ENCODE peak calls at places on chromosomes 1 and 21, in five cellular contexts. J, Z, H, B and X are unnamed samples.
A peak's percentile ranks its signal among the peaks of the same experiment; 100 is the strongest.

GRCh38 chr1:50418600-50419109 is 4.6 kb downstream of the DMRTA2 start:
- DNase-seq in J (no peak), Z (peak; percentile 75), H (peak; percentile 50), B (no peak), X (peak; percentile 37)

GRCh38 chr1:172390620-172391491 is 29.6 kb upstream of the C1orf105 start:
- DNase-seq in J (no peak), Z (peak; percentile 64), H (peak; percentile 37), B (no peak), X (peak; percentile 68)

GRCh38 chr21:44618909-44619308 is 7.0 kb downstream of the KRTAP10-8 start:
- DNase-seq in J (no peak), Z (no peak), H (no peak), B (no peak), X (no peak)

GRCh38 chr1:153803479-153804056 is 28.4 kb downstream of the SLC27A3 start:
- DNase-seq in J (no peak), Z (no peak), H (no peak), B (no peak), X (no peak)

GRCh38 chr1:15703562-15703961 is 19.4 kb downstream of the PLEKHM2 start:
- DNase-seq in J (peak; percentile 94), Z (peak; percentile 53), H (no peak), B (peak; percentile 91), X (peak; percentile 94)

GRCh38 chr1:230713915-230714764 is at the start of gene AGT:
- DNase-seq in J (peak; percentile 85), Z (no peak), H (no peak), B (peak; percentile 92), X (peak; percentile 86)

GRCh38 chr1:218524526-218524925 is 179.4 kb downstream of the TGFB2 start:
- DNase-seq in J (no peak), Z (no peak), H (no peak), B (peak; percentile 44), X (peak; percentile 50)

GRCh38 chr1:24535021-24535424 is 20.9 kb upstream of the NCMAP start:
- DNase-seq in J (no peak), Z (peak; percentile 52), H (no peak), B (no peak), X (no peak)

GRCh38 chr1:104163912-104164476 is 414.3 kb downstream of the AMY1C start:
- DNase-seq in J (no peak), Z (no peak), H (no peak), B (no peak), X (no peak)

GRCh38 chr1:228032041-228032440 is 25.2 kb downstream of the WNT3A start:
- DNase-seq in J (no peak), Z (no peak), H (peak; percentile 6), B (no peak), X (no peak)

GRCh38 chr1:28236656-28237331 is 870 bp downstream of the ATP5IF1 start:
- DNase-seq in J (no peak), Z (no peak), H (no peak), B (no peak), X (peak; percentile 22)

GRCh38 chr1:89546082-89546889 is 21.7 kb downstream of the LRRC8B start:
- DNase-seq in J (peak; percentile 72), Z (no peak), H (no peak), B (peak; percentile 39), X (peak; percentile 43)

GRCh38 chr1:44422161-44422560 is 17.1 kb downstream of the RNF220 start:
- DNase-seq in J (no peak), Z (peak; percentile 50), H (no peak), B (no peak), X (no peak)

GRCh38 chr21:34653522-34653921 is 15.3 kb upstream of the CLIC6 start:
- DNase-seq in J (no peak), Z (no peak), H (no peak), B (no peak), X (no peak)

GRCh38 chr1:39992888-39993287 is 37.9 kb downstream of the MFSD2A start:
- DNase-seq in J (no peak), Z (peak; percentile 19), H (no peak), B (no peak), X (no peak)

GRCh38 chr1:15543589-15544568 is 17.2 kb downstream of the DNAJC16 start:
- DNase-seq in J (peak; percentile 84), Z (peak; percentile 15), H (no peak), B (peak; percentile 67), X (peak; percentile 60)

GRCh38 chr21:45549670-45550463 is 7.6 kb upstream of the SLC19A1 start:
- DNase-seq in J (no peak), Z (peak; percentile 47), H (peak; percentile 28), B (no peak), X (no peak)

GRCh38 chr1:202112864-202113689 is 9.6 kb upstream of the GPR37L1 start:
- DNase-seq in J (peak; percentile 16), Z (peak; percentile 61), H (no peak), B (peak; percentile 11), X (peak; percentile 55)

GRCh38 chr1:87194271-87194774 is 134.4 kb upstream of the LMO4 start:
- DNase-seq in J (no peak), Z (no peak), H (no peak), B (no peak), X (no peak)

GRCh38 chr1:32949519-32949918 is 15.1 kb downstream of the RNF19B start:
- DNase-seq in J (no peak), Z (no peak), H (no peak), B (no peak), X (no peak)
- H3K9ac ChIP-seq in J (no peak overlapping the region), Z (no peak overlapping the region), H (no peak overlapping the region), B (no peak overlapping the region), X (no peak overlapping the region)

DNA sequence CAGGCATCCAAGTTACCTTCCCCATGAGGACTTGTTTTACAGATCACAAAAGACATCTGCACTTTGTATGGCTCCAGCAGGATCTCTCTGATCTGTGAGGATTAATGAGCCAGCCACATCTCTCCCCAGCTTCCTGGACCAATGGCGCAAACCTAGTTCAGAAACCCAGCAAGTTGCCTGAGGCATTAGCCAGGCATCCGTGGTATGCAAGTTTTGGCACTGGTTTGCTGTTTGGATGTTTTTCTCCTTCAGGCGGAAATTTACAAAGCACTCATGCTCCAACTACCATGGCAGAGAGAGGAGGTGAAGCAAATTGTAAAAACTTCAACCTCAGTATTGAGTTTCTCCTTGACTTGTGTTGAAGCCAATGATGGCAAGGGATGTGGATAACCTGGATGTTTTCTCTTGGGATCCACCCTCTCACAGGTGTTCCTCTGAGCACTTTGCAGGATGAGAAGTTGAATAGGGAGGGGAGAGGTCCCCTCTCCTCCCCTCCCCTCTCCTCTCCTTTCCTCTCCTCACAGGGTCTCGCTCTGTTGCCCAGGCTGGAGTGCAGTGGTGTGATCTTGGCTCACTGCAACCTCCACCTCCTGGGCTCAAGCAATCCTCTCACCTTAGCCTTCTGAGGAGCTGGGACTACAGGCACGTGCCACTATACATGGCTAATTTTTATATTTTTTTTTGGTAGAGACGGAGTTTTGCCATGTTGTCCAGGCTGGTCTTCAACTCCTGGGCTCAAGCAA is 25.6 kb upstream of the ENO1 start:
- DNase-seq in J (peak; percentile 97), Z (no peak), H (no peak), B (peak; percentile 96), X (peak; percentile 98)
- H3K9ac ChIP-seq in J (peak overlapping the region; percentile 2), Z (no peak overlapping the region), H (no peak overlapping the region), B (no peak overlapping the region), X (peak overlapping the region; percentile 55)

GRCh38 chr1:26960625-26960966 is 328 bp upstream of the KDF1 start:
- DNase-seq in J (no peak), Z (no peak), H (no peak), B (no peak), X (no peak)
- H3K9ac ChIP-seq in J (no peak overlapping the region), Z (no peak overlapping the region), H (peak overlapping the region; percentile 76), B (no peak overlapping the region), X (no peak overlapping the region)

GRCh38 chr1:91499904-91500755 is 521 bp upstream of the CDC7 start:
- DNase-seq in J (no peak), Z (peak; percentile 57), H (no peak), B (no peak), X (no peak)
- H3K9ac ChIP-seq in J (peak overlapping the region; percentile 91), Z (peak overlapping the region; percentile 92), H (peak overlapping the region; percentile 83), B (peak overlapping the region; percentile 81), X (peak overlapping the region; percentile 86)

GRCh38 chr1:100851726-100852125 is 42.9 kb downstream of the EXTL2 start:
- DNase-seq in J (no peak), Z (no peak), H (no peak), B (no peak), X (no peak)

DNA sequence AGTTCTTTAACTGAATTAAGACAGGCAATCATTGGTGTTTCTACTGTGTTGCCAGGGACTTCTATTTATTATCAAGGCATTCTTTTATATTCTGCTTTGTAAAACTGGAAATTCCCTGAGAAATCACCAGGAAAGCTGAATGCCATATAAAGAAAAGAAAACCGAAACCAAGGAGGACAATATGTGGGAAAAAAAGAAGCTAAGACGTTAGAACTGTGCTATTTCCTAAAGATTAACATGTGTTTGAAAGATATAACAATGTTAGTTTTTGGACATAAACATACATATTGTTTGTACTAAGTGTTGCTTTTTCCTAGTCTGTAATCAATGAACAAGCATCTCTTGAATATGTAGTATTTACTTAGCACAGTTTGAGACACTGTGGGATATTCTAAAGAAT is 47.2 kb downstream of the EXTL2 start:
- DNase-seq in J (no peak), Z (no peak), H (no peak), B (peak; percentile 67), X (peak; percentile 68)
- H3K9ac ChIP-seq in J (no peak overlapping the region), Z (no peak overlapping the region), H (no peak overlapping the region), B (peak overlapping the region; percentile 75), X (peak overlapping the region; percentile 61)

GRCh38 chr1:73626326-73626725 is 571.6 kb downstream of the LRRIQ3 start:
- DNase-seq in J (peak; percentile 1), Z (no peak), H (no peak), B (no peak), X (no peak)
- H3K9ac ChIP-seq in J (no peak overlapping the region), Z (no peak overlapping the region), H (no peak overlapping the region), B (no peak overlapping the region), X (no peak overlapping the region)

DNA sequence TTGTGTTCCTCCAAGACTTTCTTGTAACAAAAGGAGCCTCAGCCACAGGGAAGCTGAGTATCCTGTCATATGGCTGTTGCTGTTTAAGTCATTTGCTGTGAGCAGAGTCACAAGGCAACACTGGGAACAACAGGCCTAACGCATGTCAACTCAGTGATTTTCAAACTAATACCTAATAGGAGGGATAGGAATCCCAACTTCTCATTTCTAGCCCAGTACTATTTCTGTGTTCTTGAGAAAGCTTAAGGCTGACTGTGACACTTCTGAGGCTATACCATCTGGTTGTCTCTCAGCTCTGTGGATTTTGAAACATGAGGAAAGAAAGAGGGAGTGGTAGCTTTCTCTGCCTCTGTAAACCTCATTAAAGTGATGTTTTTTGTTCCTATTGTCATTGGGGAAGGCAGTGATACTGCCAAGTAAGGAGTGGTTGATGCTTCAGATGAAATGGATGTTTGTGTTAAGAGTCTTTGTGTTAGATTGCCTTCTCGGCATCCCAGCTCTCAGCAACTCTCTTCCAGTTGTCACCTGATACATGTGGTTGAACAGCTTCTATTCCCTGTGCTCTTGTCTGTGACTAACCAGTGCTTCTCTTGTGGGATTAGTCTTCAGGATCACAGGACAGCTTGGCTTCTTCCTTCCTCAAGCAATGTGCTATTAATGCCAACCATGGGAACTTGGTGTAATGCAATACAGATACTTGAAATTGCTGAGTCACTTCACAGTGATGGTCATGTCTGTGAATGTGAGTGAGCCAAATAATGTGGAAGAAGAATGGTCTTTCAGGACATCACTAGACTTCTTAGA is 166.8 kb upstream of the IVNS1ABP start:
- DNase-seq in J (peak; percentile 89), Z (no peak), H (no peak), B (peak; percentile 89), X (peak; percentile 87)
- H3K9ac ChIP-seq in J (no peak overlapping the region), Z (no peak overlapping the region), H (no peak overlapping the region), B (no peak overlapping the region), X (no peak overlapping the region)